ENCODE peak calls at places on chromosome 18, in four cellular contexts. G is gastrocnemius medialis, M is mesendoderm, B is AG08395. F is an unnamed sample.

GRCh38 chr18:77061946-77062517 is 70.6 kb downstream of the MBP start:
- DNase-seq in G (no peak), M (peak), B (no peak), F (peak)

GRCh38 chr18:62420513-62421209 is 95.6 kb downstream of the TNFRSF11A start:
- DNase-seq in G (no peak), M (no peak), B (peak), F (no peak)

GRCh38 chr18:48574667-48575300 is 36.0 kb downstream of the CTIF start:
- DNase-seq in G (no peak), M (no peak), B (no peak), F (no peak)

GRCh38 chr18:36693931-36694661 is 134.7 kb downstream of the TPGS2 start:
- DNase-seq in G (no peak), M (no peak), B (peak), F (no peak)

GRCh38 chr18:6570581-6571238 is 156.0 kb upstream of the L3MBTL4 start:
- DNase-seq in G (no peak), M (peak), B (no peak), F (no peak)

GRCh38 chr18:74784791-74785190 is 187.1 kb downstream of the ZNF407 start:
- DNase-seq in G (no peak), M (no peak), B (no peak), F (no peak)

GRCh38 chr18:56678836-56679565 is 27.8 kb downstream of the WDR7 start:
- DNase-seq in G (no peak), M (no peak), B (no peak), F (no peak)

GRCh38 chr18:25062720-25063119 is 289.2 kb downstream of the ZNF521 start:
- DNase-seq in G (no peak), M (no peak), B (no peak), F (no peak)

GRCh38 chr18:59079264-59079972 is 60.3 kb upstream of the SEC11C start:
- DNase-seq in G (no peak), M (no peak), B (no peak), F (no peak)

GRCh38 chr18:55743701-55744100 is 155.7 kb upstream of the TCF4 start:
- DNase-seq in G (no peak), M (no peak), B (no peak), F (no peak)

GRCh38 chr18:62361288-62361687 is 36.2 kb downstream of the TNFRSF11A start:
- DNase-seq in G (no peak), M (no peak), B (no peak), F (no peak)

GRCh38 chr18:33022370-33022769 is 249.5 kb upstream of the KLHL14 start:
- DNase-seq in G (no peak), M (no peak), B (no peak), F (no peak)

GRCh38 chr18:33605250-33605649 is 27.2 kb downstream of the ASXL3 start:
- DNase-seq in G (no peak), M (no peak), B (no peak), F (no peak)

GRCh38 chr18:13438507-13439056 is 220.0 kb downstream of the LDLRAD4 start:
- DNase-seq in G (no peak), M (no peak), B (no peak), F (no peak)

GRCh38 chr18:51622676-51623075 is 425.2 kb upstream of the MEX3C start:
- DNase-seq in G (no peak), M (peak), B (no peak), F (peak)

F was measured in neural progenitor cell.